ENCODE peak calls at places on chromosomes 6 and 20, in six cellular contexts. R is NCI-H146, D is HFFc6, P is endothelial cell of umbilical vein, I is HEK293T, W is HCT116. Y is an unnamed sample.

GRCh38 chr20:62794007-62794724 is 2.1 kb upstream of the MRGBP start:
- DNase-seq in R (peak), D (peak), P (peak), I (peak), W (peak), Y (peak)

GRCh38 chr20:59580208-59580980 is 23.9 kb upstream of the PHACTR3 start:
- DNase-seq in R (no peak), D (no peak), P (no peak), I (no peak), W (no peak), Y (no peak)

GRCh38 chr6:22621028-22621427 is 51.7 kb downstream of the HDGFL1 start:
- DNase-seq in R (no peak), D (no peak), P (peak), I (no peak), W (no peak), Y (no peak)

GRCh38 chr20:41050361-41051019 is 21.9 kb downstream of the TOP1 start:
- DNase-seq in R (no peak), D (peak), P (no peak), I (no peak), W (no peak), Y (no peak)

GRCh38 chr20:40821438-40821837 is 132.4 kb upstream of the MAFB start:
- DNase-seq in R (no peak), D (no peak), P (no peak), I (no peak), W (no peak), Y (no peak)

GRCh38 chr6:39327516-39327915 is 5.0 kb upstream of the KCNK16 start:
- DNase-seq in R (peak), D (no peak), P (no peak), I (no peak), W (no peak), Y (no peak)

GRCh38 chr6:107114872-107115694 is at the start of gene BEND3:
- DNase-seq in R (peak), D (no peak), P (no peak), I (peak), W (no peak), Y (no peak)

GRCh38 chr6:104527761-104528415 is 331.8 kb downstream of the HACE1 start:
- DNase-seq in R (peak), D (no peak), P (no peak), I (peak), W (no peak), Y (no peak)

GRCh38 chr6:118985123-118985830 is 50.3 kb upstream of the MCM9 start:
- DNase-seq in R (no peak), D (no peak), P (no peak), I (no peak), W (no peak), Y (no peak)

GRCh38 chr20:46606817-46607190 is 44.5 kb downstream of the SLC13A3 start:
- DNase-seq in R (no peak), D (no peak), P (no peak), I (no peak), W (no peak), Y (no peak)

GRCh38 chr6:13715444-13715883 is 3.8 kb upstream of the RANBP9 start:
- DNase-seq in R (no peak), D (no peak), P (no peak), I (no peak), W (no peak), Y (peak)

GRCh38 chr6:166488701-166489100 is 97.8 kb downstream of the RAMACL start:
- DNase-seq in R (no peak), D (no peak), P (no peak), I (no peak), W (no peak), Y (no peak)

GRCh38 chr6:41655706-41656668 is 17.7 kb downstream of the MDFI start:
- DNase-seq in R (peak), D (no peak), P (peak), I (no peak), W (no peak), Y (peak)

GRCh38 chr6:31739639-31740396 is at the start of gene MSH5:
- DNase-seq in R (peak), D (peak), P (peak), I (peak), W (peak), Y (peak)

GRCh38 chr6:158611600-158612041 is 32.9 kb downstream of the DYNLT1 start:
- DNase-seq in R (no peak), D (no peak), P (no peak), I (no peak), W (no peak), Y (no peak)

GRCh38 chr20:37983286-37983685 is 50.0 kb downstream of the TTI1 start:
- DNase-seq in R (no peak), D (no peak), P (no peak), I (no peak), W (no peak), Y (no peak)

GRCh38 chr20:41174782-41175181 is 37.4 kb downstream of the PLCG1 start:
- DNase-seq in R (no peak), D (no peak), P (no peak), I (no peak), W (no peak), Y (no peak)

GRCh38 chr6:88177961-88178464 is 11.9 kb upstream of the CNR1 start:
- DNase-seq in R (no peak), D (no peak), P (no peak), I (no peak), W (no peak), Y (no peak)

GRCh38 chr6:4943716-4944115 is 60.1 kb downstream of the RPP40 start:
- DNase-seq in R (no peak), D (no peak), P (no peak), I (no peak), W (no peak), Y (no peak)

GRCh38 chr20:51536116-51537069 is 6.1 kb downstream of the NFATC2 start:
- DNase-seq in R (peak), D (no peak), P (no peak), I (no peak), W (no peak), Y (no peak)

GRCh38 chr6:32967151-32968091 is 973 bp upstream of the BRD2 start:
- DNase-seq in R (peak), D (peak), P (peak), I (no peak), W (peak), Y (no peak)

GRCh38 chr6:168075216-168075615 is 3.8 kb downstream of the FRMD1 start:
- DNase-seq in R (no peak), D (no peak), P (no peak), I (no peak), W (no peak), Y (no peak)

GRCh38 chr6:3665608-3666007 is 85.9 kb downstream of the PXDC1 start:
- DNase-seq in R (no peak), D (no peak), P (no peak), I (no peak), W (no peak), Y (no peak)

GRCh38 chr6:39849228-39849627 is 57.1 kb downstream of the DAAM2 start:
- DNase-seq in R (no peak), D (no peak), P (no peak), I (no peak), W (no peak), Y (no peak)

GRCh38 chr6:132817554-132818403 is 3.4 kb downstream of the RPS12 start:
- DNase-seq in R (no peak), D (no peak), P (no peak), I (no peak), W (no peak), Y (peak)

GRCh38 chr6:137677714-137678113 is 183.5 kb upstream of the OLIG3 start:
- DNase-seq in R (no peak), D (no peak), P (no peak), I (no peak), W (no peak), Y (no peak)

GRCh38 chr6:169415179-169415578 is 161.5 kb upstream of the THBS2 start:
- DNase-seq in R (no peak), D (no peak), P (no peak), I (no peak), W (no peak), Y (no peak)

GRCh38 chr6:3397229-3398164 is 59.4 kb downstream of the SLC22A23 start:
- DNase-seq in R (no peak), D (no peak), P (no peak), I (no peak), W (no peak), Y (no peak)